ENCODE peak calls at places on chromosomes 2 and 18, in nine cellular contexts. R is transverse colon, B is breast epithelium, K is HepG2, C is prostate gland, S is K562, T is SK-N-SH, Q is vagina, U is SK-N-MC. A is an unnamed sample.

GRCh38 chr2:173545364-173545734 is 190.7 kb downstream of the CDCA7 start:
- DNase-seq in R (no peak), B (no peak), K (no peak), C (no peak), S (no peak), T (no peak), Q (no peak), U (no peak), A (no peak)

GRCh38 chr2:164593959-164594358 is 27.3 kb downstream of the GRB14 start:
- DNase-seq in R (no peak), B (no peak), K (no peak), C (no peak), S (no peak), T (no peak), Q (no peak), U (no peak), A (no peak)

GRCh38 chr2:173934895-173935294 is 30.3 kb downstream of the SP3 start:
- DNase-seq in R (no peak), B (no peak), K (no peak), C (no peak), S (no peak), T (no peak), Q (no peak), U (no peak), A (no peak)

GRCh38 chr2:133566967-133567645 is 1.2 kb downstream of the NCKAP5 start:
- DNase-seq in R (peak), B (peak), K (no peak), C (no peak), S (no peak), T (no peak), Q (no peak), U (no peak), A (no peak)

GRCh38 chr2:51698005-51698404 is 666.1 kb upstream of the NRXN1 start:
- DNase-seq in R (peak), B (no peak), K (no peak), C (no peak), S (no peak), T (no peak), Q (no peak), U (no peak), A (no peak)

GRCh38 chr2:9941996-9942390 is 9.5 kb upstream of the GRHL1 start:
- DNase-seq in R (no peak), B (no peak), K (no peak), C (no peak), S (no peak), T (no peak), Q (no peak), U (no peak), A (no peak)

GRCh38 chr2:147630585-147630984 is 214.2 kb upstream of the ACVR2A start:
- DNase-seq in R (no peak), B (no peak), K (no peak), C (no peak), S (no peak), T (no peak), Q (no peak), U (no peak), A (no peak)

GRCh38 chr2:189018636-189019035 is 44.5 kb downstream of the COL3A1 start:
- DNase-seq in R (no peak), B (no peak), K (no peak), C (no peak), S (no peak), T (no peak), Q (no peak), U (no peak), A (no peak)

GRCh38 chr18:59742325-59743111 is 45.3 kb upstream of the CCBE1 start:
- DNase-seq in R (no peak), B (no peak), K (no peak), C (no peak), S (no peak), T (no peak), Q (no peak), U (no peak), A (no peak)

GRCh38 chr2:168490015-168490874 is 34.2 kb downstream of the CERS6 start:
- DNase-seq in R (no peak), B (no peak), K (peak), C (no peak), S (no peak), T (no peak), Q (no peak), U (no peak), A (no peak)

GRCh38 chr2:72172478-72172877 is 24.8 kb upstream of the CYP26B1 start:
- DNase-seq in R (no peak), B (no peak), K (no peak), C (no peak), S (no peak), T (no peak), Q (no peak), U (no peak), A (no peak)

GRCh38 chr18:8426401-8426800 is 182.8 kb upstream of the RAB12 start:
- DNase-seq in R (no peak), B (no peak), K (peak), C (no peak), S (peak), T (no peak), Q (peak), U (no peak), A (no peak)

GRCh38 chr2:239315308-239315707 is 85.5 kb downstream of the HDAC4 start:
- DNase-seq in R (peak), B (peak), K (no peak), C (no peak), S (no peak), T (no peak), Q (no peak), U (no peak), A (peak)

GRCh38 chr2:186348200-186348599 is 137.9 kb upstream of the ZC3H15 start:
- DNase-seq in R (no peak), B (no peak), K (no peak), C (no peak), S (no peak), T (no peak), Q (no peak), U (no peak), A (no peak)

GRCh38 chr2:104848526-104848925 is 5.4 kb upstream of the POU3F3 start:
- DNase-seq in R (no peak), B (no peak), K (no peak), C (no peak), S (no peak), T (no peak), Q (no peak), U (no peak), A (no peak)

GRCh38 chr2:196988599-196988998 is 62.1 kb upstream of the PGAP1 start:
- DNase-seq in R (no peak), B (no peak), K (no peak), C (no peak), S (no peak), T (no peak), Q (no peak), U (no peak), A (no peak)

GRCh38 chr2:185610301-185610700 is 128.3 kb upstream of the FSIP2 start:
- DNase-seq in R (no peak), B (no peak), K (no peak), C (no peak), S (no peak), T (no peak), Q (no peak), U (no peak), A (no peak)

GRCh38 chr2:235087812-235088607 is 136.2 kb downstream of the SH3BP4 start:
- DNase-seq in R (peak), B (no peak), K (no peak), C (no peak), S (no peak), T (peak), Q (no peak), U (no peak), A (no peak)

GRCh38 chr18:44733069-44733753 is 52.5 kb downstream of the SETBP1 start:
- DNase-seq in R (no peak), B (no peak), K (no peak), C (no peak), S (no peak), T (no peak), Q (no peak), U (no peak), A (no peak)

GRCh38 chr2:16031848-16032159 is 91.5 kb downstream of the MYCN start:
- DNase-seq in R (peak), B (peak), K (no peak), C (peak), S (no peak), T (no peak), Q (no peak), U (no peak), A (no peak)

GRCh38 chr18:34350778-34351177 is 126.1 kb upstream of the NOL4 start:
- DNase-seq in R (no peak), B (no peak), K (no peak), C (no peak), S (no peak), T (no peak), Q (no peak), U (no peak), A (no peak)

GRCh38 chr18:10398571-10398970 is 55.9 kb upstream of the APCDD1 start:
- DNase-seq in R (no peak), B (no peak), K (no peak), C (no peak), S (no peak), T (no peak), Q (no peak), U (no peak), A (no peak)

GRCh38 chr2:145007673-145008263 is 487.8 kb upstream of the ZEB2 start:
- DNase-seq in R (no peak), B (no peak), K (no peak), C (no peak), S (no peak), T (no peak), Q (no peak), U (no peak), A (no peak)

GRCh38 chr2:66461751-66462150 is 26.8 kb downstream of the MEIS1 start:
- DNase-seq in R (no peak), B (no peak), K (no peak), C (no peak), S (no peak), T (no peak), Q (no peak), U (no peak), A (no peak)

GRCh38 chr2:188042412-188042811 is 249.3 kb upstream of the GULP1 start:
- DNase-seq in R (no peak), B (no peak), K (no peak), C (no peak), S (no peak), T (no peak), Q (no peak), U (no peak), A (no peak)

GRCh38 chr2:233193738-233194137 is 57.7 kb upstream of the ATG16L1 start:
- DNase-seq in R (no peak), B (no peak), K (no peak), C (no peak), S (no peak), T (no peak), Q (no peak), U (no peak), A (no peak)

GRCh38 chr2:240125749-240126148 is 10.4 kb downstream of the COPS9 start:
- DNase-seq in R (no peak), B (peak), K (no peak), C (no peak), S (no peak), T (no peak), Q (no peak), U (no peak), A (peak)

GRCh38 chr2:15615310-15615920 is 23.7 kb downstream of the DDX1 start:
- DNase-seq in R (no peak), B (no peak), K (no peak), C (no peak), S (no peak), T (no peak), Q (no peak), U (no peak), A (no peak)

GRCh38 chr2:29207352-29207751 is 92.1 kb downstream of the CLIP4 start:
- DNase-seq in R (no peak), B (no peak), K (no peak), C (no peak), S (no peak), T (no peak), Q (no peak), U (no peak), A (no peak)

GRCh38 chr2:134463726-134464076 is 209.8 kb downstream of the MGAT5 start:
- DNase-seq in R (no peak), B (no peak), K (no peak), C (no peak), S (no peak), T (no peak), Q (peak), U (no peak), A (no peak)

GRCh38 chr2:190978389-190979053 is 35.5 kb downstream of the STAT1 start:
- DNase-seq in R (no peak), B (no peak), K (no peak), C (no peak), S (no peak), T (no peak), Q (no peak), U (no peak), A (no peak)

GRCh38 chr2:230170532-230170931 is 49.3 kb downstream of the SP110 start:
- DNase-seq in R (peak), B (no peak), K (no peak), C (peak), S (no peak), T (no peak), Q (no peak), U (peak), A (no peak)

GRCh38 chr2:23073681-23074080 is 311.3 kb upstream of the KLHL29 start:
- DNase-seq in R (no peak), B (no peak), K (no peak), C (no peak), S (no peak), T (no peak), Q (no peak), U (no peak), A (no peak)

GRCh38 chr18:51890762-51891161 is 449.2 kb upstream of the DCC start:
- DNase-seq in R (peak), B (peak), K (no peak), C (peak), S (no peak), T (no peak), Q (no peak), U (no peak), A (no peak)

GRCh38 chr18:5294618-5295230 is 802 bp downstream of the ZBTB14 start:
- DNase-seq in R (peak), B (peak), K (peak), C (peak), S (no peak), T (no peak), Q (no peak), U (no peak), A (peak)

GRCh38 chr2:178202927-178203326 is 8.6 kb downstream of the OSBPL6 start:
- DNase-seq in R (no peak), B (no peak), K (no peak), C (no peak), S (no peak), T (no peak), Q (no peak), U (no peak), A (no peak)

GRCh38 chr2:73284296-73285161 is at the start of gene FBXO41:
- DNase-seq in R (peak), B (no peak), K (peak), C (peak), S (peak), T (peak), Q (no peak), U (no peak), A (peak)

GRCh38 chr2:229342376-229342775 is 71.3 kb upstream of the PID1 start:
- DNase-seq in R (peak), B (no peak), K (peak), C (peak), S (peak), T (peak), Q (no peak), U (no peak), A (no peak)

DNA sequence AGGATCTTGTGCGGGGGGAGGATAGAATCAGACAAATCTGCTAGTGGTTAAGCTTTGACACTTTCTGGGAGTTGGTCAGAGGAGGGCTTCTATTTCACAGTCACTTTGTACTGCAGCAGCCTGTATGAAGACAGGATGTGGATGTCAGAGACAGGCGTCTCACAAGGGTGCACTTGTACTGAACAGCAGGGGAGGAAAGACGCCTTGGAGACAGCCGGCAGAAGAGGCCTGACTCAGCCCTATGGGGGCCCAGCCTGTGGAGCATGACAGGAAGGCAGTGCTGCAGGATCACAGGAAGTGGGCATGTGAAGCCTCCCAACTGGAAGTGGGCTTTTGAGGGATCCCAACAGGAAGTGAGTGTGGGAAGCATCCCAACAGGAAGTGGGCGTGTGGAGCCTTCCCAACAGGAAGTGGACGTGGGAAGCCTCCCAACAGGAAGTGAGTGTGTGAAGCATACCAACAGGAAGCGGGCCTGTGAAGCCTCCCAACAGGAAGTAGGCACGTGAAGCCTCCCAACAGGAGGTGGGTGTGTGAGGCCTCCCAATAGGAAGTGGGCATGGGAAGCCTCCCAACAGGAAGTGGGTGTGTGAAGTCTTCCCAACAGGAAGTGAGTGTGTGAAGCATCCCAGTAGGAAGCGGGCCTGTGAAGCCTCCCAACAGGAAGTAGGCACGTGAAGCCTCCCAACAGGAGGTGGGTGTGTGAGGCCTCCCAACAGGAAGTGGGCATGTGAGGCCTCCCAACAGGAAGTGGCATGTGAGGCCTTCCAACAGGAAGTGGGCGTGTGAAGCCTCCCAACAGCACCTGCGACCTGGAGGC is 212.3 kb downstream of the SNTG2 start:
- DNase-seq in R (no peak), B (no peak), K (no peak), C (no peak), S (no peak), T (no peak), Q (no peak), U (peak), A (no peak)
- H3K27ac ChIP-seq in R (no peak), B (no peak), K (no peak), C (no peak), S (no peak), T (no peak), Q (peak), U (peak), A (peak)

GRCh38 chr18:54880706-54881105 is 52.4 kb downstream of the RAB27B start:
- DNase-seq in R (no peak), B (no peak), K (no peak), C (no peak), S (no peak), T (peak), Q (no peak), U (no peak), A (no peak)
- TF ChIP-seq POLR2AphosphoS5 in R (no peak), B (no peak), K (no peak), C (no peak), S (no peak), T (no peak), Q (no peak), U (no peak), A (no peak)

DNA sequence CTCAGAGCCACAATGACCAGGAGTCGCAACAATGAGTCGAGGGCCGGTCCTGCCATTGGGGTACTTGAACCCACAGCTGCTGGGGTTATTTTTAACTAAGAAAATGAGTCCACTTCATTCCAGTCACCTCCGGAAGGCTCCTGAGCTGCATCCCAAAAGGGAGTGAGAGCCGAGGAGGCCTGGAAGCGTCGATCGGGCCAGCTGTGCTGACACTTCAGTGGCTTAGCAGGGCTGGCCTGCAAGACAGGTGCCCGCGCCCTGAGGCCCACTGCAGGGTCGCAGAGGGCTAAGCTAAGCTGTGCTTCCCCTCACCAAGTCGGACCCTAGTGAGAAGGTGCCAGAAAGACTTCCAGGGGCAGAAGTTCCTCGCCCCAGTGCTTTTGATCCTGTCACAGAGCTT is 21.1 kb downstream of the TBC1D8 start:
- DNase-seq in R (no peak), B (no peak), K (no peak), C (no peak), S (no peak), T (no peak), Q (no peak), U (no peak), A (no peak)
- H3K27ac ChIP-seq in R (no peak), B (no peak), K (peak), C (no peak), S (no peak), T (no peak), Q (no peak), U (no peak), A (no peak)

GRCh38 chr2:201130524-201131186 is 14.7 kb downstream of the CFLAR start:
- DNase-seq in R (no peak), B (no peak), K (no peak), C (no peak), S (no peak), T (no peak), Q (no peak), U (no peak), A (no peak)
- TF ChIP-seq POLR2AphosphoS5 in R (peak), B (no peak), K (no peak), C (peak), S (peak), T (no peak), Q (no peak), U (no peak), A (no peak)

GRCh38 chr18:46679846-46680598 is 23.0 kb upstream of the LOXHD1 start:
- DNase-seq in R (no peak), B (no peak), K (no peak), C (no peak), S (no peak), T (no peak), Q (no peak), U (no peak), A (no peak)

GRCh38 chr18:46678785-46679404 is 21.9 kb upstream of the LOXHD1 start:
- DNase-seq in R (no peak), B (no peak), K (no peak), C (no peak), S (no peak), T (no peak), Q (no peak), U (no peak), A (no peak)

GRCh38 chr18:46677609-46678470 is 20.8 kb upstream of the LOXHD1 start:
- DNase-seq in R (no peak), B (no peak), K (no peak), C (no peak), S (no peak), T (peak), Q (no peak), U (no peak), A (no peak)

GRCh38 chr18:46683252-46683651 is 26.2 kb upstream of the LOXHD1 start:
- DNase-seq in R (no peak), B (no peak), K (no peak), C (no peak), S (no peak), T (no peak), Q (no peak), U (no peak), A (no peak)

DNA sequence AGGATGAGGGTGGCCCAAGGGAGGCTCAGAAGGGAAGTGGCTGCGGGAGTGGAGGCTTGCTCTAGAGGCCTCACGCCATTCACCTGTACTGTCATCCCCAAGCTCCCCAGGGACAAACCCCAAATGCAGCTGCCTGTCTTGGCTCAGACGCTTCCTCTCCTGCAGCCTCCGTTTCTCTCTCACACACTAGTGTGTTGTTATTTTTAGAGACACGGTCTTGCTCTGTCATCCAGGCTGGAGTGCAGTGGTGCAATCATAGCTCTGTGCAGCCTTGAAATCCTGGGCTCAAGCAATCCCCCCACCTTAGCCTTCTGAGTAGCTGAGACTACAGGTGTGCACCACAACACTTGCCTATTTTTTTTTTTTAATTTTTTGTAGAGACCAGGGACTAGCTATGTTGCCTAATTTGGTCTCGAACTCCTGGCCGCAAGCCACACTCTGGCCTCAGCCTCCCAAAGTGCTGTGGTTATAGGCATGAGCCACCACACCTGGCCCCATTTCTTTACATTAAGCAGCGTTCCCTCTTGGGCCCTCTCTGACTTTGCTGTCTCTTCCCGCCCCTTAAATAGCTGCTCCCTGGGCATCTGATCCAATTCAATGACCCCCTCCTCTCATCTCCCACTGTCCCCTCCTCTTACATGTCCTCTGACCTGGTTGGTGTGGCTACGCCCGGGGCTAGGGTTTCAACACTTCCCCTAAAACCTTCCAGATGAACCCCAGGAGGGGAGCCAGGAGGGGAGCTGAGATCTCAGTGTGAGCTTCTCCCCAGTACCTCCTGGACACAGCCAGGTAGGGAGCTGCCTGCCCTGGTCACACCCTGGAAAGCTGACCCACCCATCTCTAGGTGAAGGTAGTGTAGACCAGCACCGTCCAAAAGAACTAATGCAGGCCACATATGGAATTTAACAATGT is 24.0 kb upstream of the LOXHD1 start:
- DNase-seq in R (no peak), B (no peak), K (no peak), C (no peak), S (no peak), T (no peak), Q (no peak), U (no peak), A (no peak)
- H3K27ac ChIP-seq in R (no peak), B (no peak), K (no peak), C (no peak), S (no peak), T (no peak), Q (no peak), U (no peak), A (no peak)

GRCh38 chr2:68943581-68944568 is 8.8 kb downstream of the GKN2 start:
- DNase-seq in R (peak), B (no peak), K (peak), C (peak), S (peak), T (peak), Q (no peak), U (no peak), A (no peak)
- TF ChIP-seq POLR2AphosphoS5 in R (no peak), B (no peak), K (no peak), C (peak), S (no peak), T (no peak), Q (no peak), U (no peak), A (no peak)